ENCODE peak calls at places on chromosome 20, in eight cellular contexts. L, Q, X, V, U, A, F and P are unnamed samples.

GRCh38 chr20:13464702-13465101 is 174.0 kb downstream of the TASP1 start:
- DNase-seq in L (no peak), Q (no peak), X (peak), V (no peak), U (no peak), A (no peak), F (no peak), P (no peak)

GRCh38 chr20:10513931-10514575 is 78.9 kb downstream of the SLX4IP start:
- DNase-seq in L (no peak), Q (peak), X (peak), V (no peak), U (no peak), A (no peak), F (no peak), P (no peak)

GRCh38 chr20:46196990-46197389 is 78.9 kb downstream of the CD40 start:
- DNase-seq in L (no peak), Q (no peak), X (no peak), V (no peak), U (no peak), A (no peak), F (no peak), P (no peak)

GRCh38 chr20:58963060-58963584 is 17.9 kb upstream of the NELFCD start:
- DNase-seq in L (no peak), Q (no peak), X (no peak), V (no peak), U (no peak), A (no peak), F (no peak), P (no peak)

GRCh38 chr20:6828794-6829423 is 61.4 kb downstream of the BMP2 start:
- DNase-seq in L (no peak), Q (peak), X (peak), V (peak), U (peak), A (peak), F (peak), P (peak)

GRCh38 chr20:58086763-58087566 is 141.5 kb downstream of the ANKRD60 start:
- DNase-seq in L (no peak), Q (peak), X (peak), V (no peak), U (peak), A (no peak), F (no peak), P (peak)

GRCh38 chr20:47688385-47689381 is 96.6 kb downstream of the SULF2 start:
- DNase-seq in L (no peak), Q (no peak), X (peak), V (no peak), U (no peak), A (no peak), F (no peak), P (no peak)

GRCh38 chr20:32742322-32743236 is 688 bp downstream of the COMMD7 start:
- DNase-seq in L (no peak), Q (no peak), X (no peak), V (no peak), U (peak), A (no peak), F (no peak), P (peak)

GRCh38 chr20:50577175-50578018 is 67.2 kb downstream of the PTPN1 start:
- DNase-seq in L (no peak), Q (no peak), X (no peak), V (no peak), U (no peak), A (peak), F (no peak), P (no peak)

GRCh38 chr20:51985013-51985415 is 182.7 kb upstream of the SALL4 start:
- DNase-seq in L (no peak), Q (peak), X (peak), V (no peak), U (no peak), A (no peak), F (no peak), P (no peak)

GRCh38 chr20:64056889-64057627 is 5.9 kb upstream of the TCEA2 start:
- DNase-seq in L (no peak), Q (no peak), X (no peak), V (no peak), U (no peak), A (no peak), F (no peak), P (peak)

GRCh38 chr20:53737404-53738038 is 143.9 kb upstream of the ZNF217 start:
- DNase-seq in L (no peak), Q (peak), X (peak), V (peak), U (no peak), A (no peak), F (no peak), P (no peak)

GRCh38 chr20:2816583-2817340 is 598 bp downstream of the TMEM239 start:
- DNase-seq in L (peak), Q (no peak), X (no peak), V (no peak), U (no peak), A (no peak), F (no peak), P (peak)